ENCODE peak calls at places on chromosomes 2 and 18, in four cellular contexts. B is transverse colon, U is dermis blood vessel endothelial cell, A is substantia nigra. O is an unnamed sample.

GRCh38 chr2:230520875-230521155 is 104.8 kb downstream of the SP100 start:
- DNase-seq in B (no peak), U (no peak), A (no peak), O (no peak)

GRCh38 chr2:44655401-44655864 is 286.1 kb upstream of the SIX3 start:
- DNase-seq in B (no peak), U (no peak), A (no peak), O (no peak)

GRCh38 chr2:218799990-218800389 is 18.0 kb downstream of the CYP27A1 start:
- DNase-seq in B (no peak), U (no peak), A (no peak), O (no peak)

GRCh38 chr2:230156782-230157181 is 63.0 kb downstream of the SP110 start:
- DNase-seq in B (no peak), U (no peak), A (no peak), O (no peak)

GRCh38 chr2:147110317-147110716 is 734.5 kb upstream of the ACVR2A start:
- DNase-seq in B (no peak), U (no peak), A (no peak), O (no peak)

GRCh38 chr2:20576598-20577115 is 74.2 kb downstream of the HS1BP3 start:
- DNase-seq in B (no peak), U (peak), A (no peak), O (no peak)

GRCh38 chr2:56749152-56749752 is 565.5 kb downstream of the CCDC85A start:
- DNase-seq in B (no peak), U (peak), A (no peak), O (no peak)

GRCh38 chr2:135657806-135658582 is 83.7 kb upstream of the UBXN4 start:
- DNase-seq in B (no peak), U (no peak), A (no peak), O (no peak)

GRCh38 chr18:48306838-48307237 is 102.3 kb downstream of the ZBTB7C start:
- DNase-seq in B (no peak), U (no peak), A (no peak), O (no peak)

GRCh38 chr2:231342111-231342711 is 53.3 kb upstream of the B3GNT7 start:
- DNase-seq in B (no peak), U (no peak), A (peak), O (no peak)

GRCh38 chr2:196245746-196246145 is 74.4 kb upstream of the STK17B start:
- DNase-seq in B (no peak), U (no peak), A (no peak), O (no peak)

GRCh38 chr2:175167076-175167791 is 769 bp downstream of the ATF2 start:
- DNase-seq in B (peak), U (peak), A (no peak), O (peak)

GRCh38 chr18:11029021-11029420 is 120.3 kb downstream of the PIEZO2 start:
- DNase-seq in B (no peak), U (no peak), A (no peak), O (no peak)

GRCh38 chr2:86410581-86410980 is 30.6 kb upstream of the KDM3A start:
- DNase-seq in B (no peak), U (no peak), A (no peak), O (no peak)

GRCh38 chr18:79497638-79498081 is 101.9 kb downstream of the NFATC1 start:
- DNase-seq in B (no peak), U (peak), A (no peak), O (no peak)

GRCh38 chr2:167293172-167293781 is 405.0 kb downstream of the XIRP2 start:
- DNase-seq in B (peak), U (peak), A (no peak), O (peak)

GRCh38 chr2:225602205-225602604 is 202.7 kb downstream of the NYAP2 start:
- DNase-seq in B (no peak), U (no peak), A (no peak), O (no peak)

GRCh38 chr2:39487398-39488250 is 50.5 kb upstream of the MAP4K3 start:
- DNase-seq in B (no peak), U (no peak), A (no peak), O (no peak)

GRCh38 chr2:29459445-29460179 is 344.4 kb downstream of the CLIP4 start:
- DNase-seq in B (no peak), U (no peak), A (no peak), O (no peak)

GRCh38 chr2:129849559-129850160 is 129.8 kb upstream of the RAB6C start:
- DNase-seq in B (no peak), U (peak), A (no peak), O (no peak)

GRCh38 chr18:45106331-45106774 is 425.7 kb downstream of the SETBP1 start:
- DNase-seq in B (peak), U (no peak), A (no peak), O (no peak)

GRCh38 chr2:18599509-18600254 is 10.3 kb upstream of the NT5C1B start:
- DNase-seq in B (no peak), U (peak), A (no peak), O (no peak)

GRCh38 chr2:213221962-213222361 is 62.3 kb upstream of the SPAG16 start:
- DNase-seq in B (no peak), U (no peak), A (no peak), O (no peak)

GRCh38 chr18:12282436-12283039 is 25.5 kb upstream of the TUBB6 start:
- DNase-seq in B (no peak), U (peak), A (no peak), O (no peak)

GRCh38 chr2:10619643-10620042 is 70.1 kb downstream of the NOL10 start:
- DNase-seq in B (no peak), U (peak), A (no peak), O (no peak)

GRCh38 chr2:222912776-222913175 is 51.9 kb downstream of the ACSL3 start:
- DNase-seq in B (no peak), U (no peak), A (no peak), O (no peak)

GRCh38 chr2:238107525-238108422 is 7.6 kb downstream of the ESPNL start:
- DNase-seq in B (peak), U (no peak), A (no peak), O (no peak)

GRCh38 chr2:12615509-12615908 is 101.2 kb upstream of the TRIB2 start:
- DNase-seq in B (no peak), U (no peak), A (no peak), O (no peak)

GRCh38 chr2:75553961-75554539 is 6.7 kb downstream of the EVA1A start:
- DNase-seq in B (no peak), U (no peak), A (no peak), O (no peak)

GRCh38 chr2:73983322-73984202 is 1.1 kb upstream of the TET3 start:
- DNase-seq in B (peak), U (no peak), A (no peak), O (peak)

GRCh38 chr2:119545754-119546445 is 1.7 kb downstream of the CFAP221 start:
- DNase-seq in B (no peak), U (no peak), A (no peak), O (no peak)

GRCh38 chr18:59063300-59063895 is 76.3 kb upstream of the SEC11C start:
- DNase-seq in B (no peak), U (no peak), A (no peak), O (no peak)

GRCh38 chr18:43578636-43579203 is 301.4 kb upstream of the SYT4 start:
- DNase-seq in B (no peak), U (no peak), A (no peak), O (no peak)

O was measured in progenitor cell of endocrine pancreas.